ENCODE peak calls at places on chromosomes 4 and X, in five cellular contexts. I is Peyer's patch, H is stomach, B is astrocyte of the spinal cord, O is foreskin fibroblast. X is an unnamed sample.
A peak's percentile ranks its signal among the peaks of the same experiment; 100 is the strongest.

GRCh38 chr4:39067451-39067850 is 5.4 kb downstream of the KLHL5 start:
- DNase-seq in I (no peak), H (no peak), B (no peak), O (no peak), X (peak; percentile 27)

GRCh38 chrX:10485331-10485730 is 135.1 kb downstream of the MID1 start:
- DNase-seq in I (no peak), H (no peak), B (no peak), O (no peak), X (no peak)

GRCh38 chr4:150229538-150229937 is 151.3 kb downstream of the DCLK2 start:
- DNase-seq in I (no peak), H (no peak), B (peak; percentile 85), O (peak; percentile 67), X (peak; percentile 71)

GRCh38 chr4:185256444-185256843 is 47.0 kb downstream of the SNX25 start:
- DNase-seq in I (no peak), H (no peak), B (peak; percentile 69), O (peak; percentile 56), X (peak; percentile 80)

GRCh38 chr4:174120446-174121142 is 162.9 kb downstream of the FBXO8 start:
- DNase-seq in I (peak; percentile 48), H (no peak), B (peak; percentile 77), O (peak; percentile 76), X (peak; percentile 83)

GRCh38 chr4:25301471-25301870 is 11.1 kb upstream of the ZCCHC4 start:
- DNase-seq in I (no peak), H (no peak), B (no peak), O (no peak), X (no peak)

GRCh38 chr4:5753366-5753765 is 42.4 kb downstream of the EVC start:
- DNase-seq in I (no peak), H (no peak), B (no peak), O (no peak), X (no peak)

GRCh38 chr4:174522183-174523002 is at the start of gene HPGD:
- DNase-seq in I (peak; percentile 89), H (peak; percentile 75), B (peak; percentile 7), O (no peak), X (peak; percentile 14)

GRCh38 chrX:97743014-97743413 is 859.3 kb downstream of the RPA4 start:
- DNase-seq in I (no peak), H (no peak), B (no peak), O (no peak), X (peak; percentile 1)

GRCh38 chr4:84503495-84504437 is 4.7 kb upstream of the NKX6-1 start:
- DNase-seq in I (no peak), H (no peak), B (peak; percentile 80), O (peak; percentile 56), X (peak; percentile 88)

GRCh38 chr4:84582988-84583870 is at the start of gene CDS1:
- DNase-seq in I (peak; percentile 82), H (peak; percentile 77), B (no peak), O (no peak), X (no peak)

GRCh38 chrX:29617276-29617675 is 598.1 kb upstream of the MAGEB2 start:
- DNase-seq in I (no peak), H (no peak), B (peak; percentile 44), O (peak; percentile 22), X (peak; percentile 40)

GRCh38 chr4:102427599-102427998 is 73.6 kb upstream of the NFKB1 start:
- DNase-seq in I (no peak), H (no peak), B (no peak), O (no peak), X (no peak)

GRCh38 chrX:103175944-103176753 is 38.8 kb upstream of the BEX4 start:
- DNase-seq in I (peak; percentile 72), H (peak; percentile 72), B (peak; percentile 49), O (peak; percentile 30), X (peak; percentile 67)

GRCh38 chr4:53734584-53735363 is 143.5 kb upstream of the LNX1 start:
- DNase-seq in I (no peak), H (no peak), B (peak; percentile 69), O (peak; percentile 65), X (peak; percentile 56)

GRCh38 chr4:56723201-56723605 is 42.1 kb upstream of the HOPX start:
- DNase-seq in I (no peak), H (no peak), B (no peak), O (no peak), X (no peak)

GRCh38 chr4:114378306-114378903 is 220.2 kb upstream of the UGT8 start:
- DNase-seq in I (no peak), H (no peak), B (peak; percentile 58), O (peak; percentile 39), X (peak; percentile 74)

GRCh38 chr4:76984788-76985211 is 35.2 kb downstream of the SEPTIN11 start:
- DNase-seq in I (peak; percentile 69), H (no peak), B (peak; percentile 100), O (peak; percentile 100), X (peak; percentile 100)

GRCh38 chr4:87257523-87257922 is 37.1 kb upstream of the KLHL8 start:
- DNase-seq in I (no peak), H (no peak), B (no peak), O (no peak), X (no peak)

GRCh38 chr4:8439914-8440490 is 521 bp downstream of the ACOX3 start:
- DNase-seq in I (no peak), H (no peak), B (no peak), O (no peak), X (peak; percentile 38)

GRCh38 chr4:73742776-73743175 is 2.4 kb downstream of the CXCL8 start:
- DNase-seq in I (no peak), H (no peak), B (no peak), O (no peak), X (no peak)

GRCh38 chr4:73740353-73740778 is at the start of gene CXCL8:
- DNase-seq in I (peak; percentile 67), H (peak; percentile 70), B (peak; percentile 94), O (peak; percentile 86), X (peak; percentile 97)

GRCh38 chr4:73743825-73744602 is 3.6 kb downstream of the CXCL8 start:
- DNase-seq in I (no peak), H (no peak), B (no peak), O (no peak), X (no peak)

GRCh38 chr4:73741140-73741749 is 876 bp downstream of the CXCL8 start:
- DNase-seq in I (no peak), H (no peak), B (no peak), O (peak; percentile 30), X (no peak)
- H3K4me3 ChIP-seq in I (no peak overlapping the region), H (no peak overlapping the region), B (peak overlapping the region; percentile 22), O (no peak overlapping the region), X (peak overlapping the region; percentile 51)

DNA sequence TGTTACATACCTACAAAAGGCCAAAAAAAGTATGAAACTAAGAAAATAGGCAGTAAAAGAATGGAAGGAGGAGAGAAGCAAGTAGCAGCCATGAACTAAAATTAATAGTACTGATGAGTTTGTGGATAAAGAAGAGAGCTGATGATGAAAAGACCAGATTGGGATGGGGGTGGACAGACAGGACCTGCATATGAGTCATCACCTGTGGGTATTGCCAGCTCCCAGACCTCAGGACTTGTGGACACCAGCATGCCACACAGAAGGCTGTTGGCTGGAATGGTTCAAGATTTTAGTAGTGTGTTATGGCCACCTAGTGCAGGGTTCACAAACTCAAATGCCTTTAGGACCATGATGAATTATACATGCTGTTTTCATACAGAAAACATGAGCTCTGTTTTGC is 58.9 kb downstream of the ARX start:
- DNase-seq in I (no peak), H (no peak), B (peak; percentile 9), O (peak; percentile 1), X (peak; percentile 3)
- TF ChIP-seq CTCF in I (no peak), H (no peak), B (no peak), O (no peak), X (no peak)

GRCh38 chrX:56231706-56232105 is 450 bp upstream of the KLF8 start:
- DNase-seq in I (no peak), H (no peak), B (no peak), O (no peak), X (no peak)
- H3K4me3 ChIP-seq in I (peak overlapping the region; percentile 49), H (peak overlapping the region; percentile 51), B (no peak overlapping the region), O (peak overlapping the region; percentile 55), X (no peak overlapping the region)

GRCh38 chr4:89906787-89907521 is 12.3 kb downstream of the MMRN1 start:
- DNase-seq in I (no peak), H (no peak), B (no peak), O (no peak), X (no peak)
- TF ChIP-seq CTCF in I (no peak), H (no peak), B (no peak), O (no peak), X (no peak)

DNA sequence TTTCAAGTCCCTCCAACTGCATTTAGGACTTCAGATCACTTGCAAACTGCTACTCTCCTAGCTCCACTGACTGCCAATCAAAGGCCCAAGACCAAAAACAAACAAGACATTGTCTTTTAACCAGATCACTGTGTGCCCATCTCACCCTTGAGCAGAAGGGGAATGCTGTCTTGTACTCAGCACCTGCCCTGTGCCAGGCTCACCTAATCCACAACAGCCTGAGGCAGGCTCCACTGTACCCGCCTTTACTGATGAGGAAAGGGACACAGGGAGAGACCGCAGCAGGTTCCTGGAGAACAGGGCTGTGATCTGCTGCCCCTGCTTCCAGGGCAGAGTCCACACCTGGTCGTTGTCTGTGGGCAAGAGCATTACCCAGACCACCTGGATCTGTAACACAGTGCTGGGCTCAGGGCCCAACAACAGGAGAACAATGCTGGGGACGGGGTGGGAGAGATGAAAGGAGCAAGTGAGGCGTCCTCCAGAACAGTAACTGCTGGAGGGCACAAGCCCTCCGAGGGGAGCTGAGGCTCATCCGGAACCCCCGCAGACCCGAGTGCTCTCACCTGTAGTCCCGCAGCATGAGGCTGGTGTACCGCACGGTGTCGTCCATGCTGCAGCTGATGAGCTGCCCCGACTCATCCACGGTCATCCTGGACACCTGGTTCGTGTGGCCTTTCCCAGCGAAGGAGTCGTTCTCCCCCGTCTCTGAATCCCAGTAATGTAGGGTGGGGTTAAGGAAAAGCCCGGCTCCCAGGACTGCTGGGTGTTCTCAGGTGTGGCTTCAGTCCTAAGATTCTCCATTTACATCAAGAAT is 33.9 kb downstream of the WDR1 start:
- DNase-seq in I (peak; percentile 42), H (peak; percentile 21), B (no peak), O (no peak), X (no peak)
- H3K4me3 ChIP-seq in I (no peak overlapping the region), H (no peak overlapping the region), B (no peak overlapping the region), O (no peak overlapping the region), X (no peak overlapping the region)

GRCh38 chrX:135923353-135923752 is 29.8 kb downstream of the SAGE1 start:
- DNase-seq in I (no peak), H (no peak), B (no peak), O (no peak), X (peak; percentile 2)
- TF ChIP-seq CTCF in I (no peak), H (no peak), B (no peak), O (no peak), X (peak; percentile 37)

DNA sequence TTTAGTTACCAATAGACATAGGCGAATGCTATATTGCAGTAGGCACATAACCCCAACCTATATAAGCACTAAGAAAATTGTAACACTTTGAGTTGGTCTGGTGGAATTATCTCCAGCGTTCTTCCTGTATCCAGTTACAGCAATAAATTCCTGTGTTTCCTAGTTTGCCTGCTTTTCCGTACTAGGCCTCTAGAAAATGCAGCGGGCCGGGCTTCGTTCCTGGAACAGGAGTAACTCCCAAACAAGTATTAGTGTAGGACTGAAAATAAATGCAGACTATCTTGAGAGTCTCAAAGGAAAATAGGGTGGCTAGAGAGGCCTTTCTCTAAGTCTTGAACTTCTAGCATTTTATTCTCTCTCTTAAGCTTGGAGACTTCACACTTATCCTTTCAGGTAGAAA is 159.8 kb downstream of the OR13H1 start:
- DNase-seq in I (no peak), H (no peak), B (no peak), O (no peak), X (no peak)
- H3K4me3 ChIP-seq in I (no peak overlapping the region), H (no peak overlapping the region), B (no peak overlapping the region), O (no peak overlapping the region), X (no peak overlapping the region)

GRCh38 chr4:119581480-119581879 is 47.1 kb downstream of the PDE5A start:
- DNase-seq in I (no peak), H (no peak), B (no peak), O (no peak), X (no peak)
- TF ChIP-seq CTCF in I (no peak), H (no peak), B (no peak), O (no peak), X (no peak)

GRCh38 chrX:65671286-65671685 is 3.8 kb downstream of the MSN start:
- DNase-seq in I (no peak), H (no peak), B (no peak), O (no peak), X (no peak)
- H3K4me3 ChIP-seq in I (peak overlapping the region; percentile 14), H (no peak overlapping the region), B (no peak overlapping the region), O (no peak overlapping the region), X (no peak overlapping the region)